ENCODE peak calls at places on chromosomes 3 and 15, in ten cellular contexts. H, Z, N, I, G, R, F, X, B and Y are unnamed samples.

GRCh38 chr3:108124337-108125150 is 33.7 kb upstream of the CD47 start:
- ATAC-seq in F (no peak), Z (no peak), B (peak), I (peak), H (peak), G (peak), N (peak), R (peak), X (no peak), Y (peak)

GRCh38 chr3:23758253-23758838 is 47.4 kb upstream of the UBE2E1 start:
- ATAC-seq in R (no peak), X (no peak), G (no peak), N (no peak), F (no peak), H (peak), I (no peak), Z (no peak), B (no peak), Y (no peak)

GRCh38 chr15:78315686-78316085 is 16.3 kb upstream of the SKIC8 start:
- ATAC-seq in I (peak), N (no peak), Z (peak), H (no peak), F (no peak), G (no peak), X (no peak), R (peak), B (no peak), Y (no peak)

GRCh38 chr3:90092994-90093393 is 985.6 kb downstream of the EPHA3 start:
- ATAC-seq in I (peak), Z (peak), H (no peak), B (no peak), N (no peak), X (no peak), F (no peak), R (no peak), G (no peak), Y (no peak)

GRCh38 chr3:42117175-42118008 is 26.2 kb downstream of the TRAK1 start:
- ATAC-seq in H (no peak), Z (peak), N (no peak), R (no peak), G (peak), X (peak), I (peak), B (peak), F (peak), Y (no peak)

GRCh38 chr15:76032046-76032445 is 19.8 kb upstream of the NRG4 start:
- ATAC-seq in B (no peak), G (no peak), H (no peak), N (no peak), X (no peak), R (no peak), I (no peak), F (no peak), Z (no peak), Y (no peak)

GRCh38 chr3:23035927-23036640 is 167.0 kb upstream of the UBE2E2 start:
- ATAC-seq in F (no peak), X (no peak), R (no peak), B (no peak), N (peak), H (no peak), I (peak), G (no peak), Z (no peak), Y (no peak)

GRCh38 chr15:76903251-76903681 is 1.9 kb downstream of the SCAPER start:
- ATAC-seq in I (no peak), X (no peak), N (peak), H (peak), B (no peak), R (no peak), Z (peak), G (no peak), F (no peak), Y (no peak)

GRCh38 chr3:109050591-109051167 is 67.3 kb downstream of the MORC1 start:
- ATAC-seq in H (no peak), X (no peak), I (peak), Z (no peak), N (no peak), B (no peak), G (no peak), R (no peak), F (no peak), Y (no peak)

GRCh38 chr3:195587406-195587805 is 3.7 kb upstream of the APOD start:
- ATAC-seq in I (no peak), H (no peak), F (no peak), R (no peak), G (no peak), N (no peak), B (no peak), Z (no peak), X (no peak), Y (peak)

GRCh38 chr3:12655701-12656100 is 8.2 kb downstream of the RAF1 start:
- ATAC-seq in I (no peak), H (no peak), B (no peak), F (no peak), X (no peak), Z (no peak), R (peak), G (no peak), N (no peak), Y (peak)

GRCh38 chr3:58484049-58484721 is 7.7 kb upstream of the KCTD6 start:
- ATAC-seq in N (no peak), Z (no peak), F (no peak), R (no peak), X (no peak), I (no peak), G (peak), H (no peak), B (no peak), Y (no peak)

GRCh38 chr3:122697952-122698625 is 17.4 kb downstream of the PARP14 start:
- ATAC-seq in B (no peak), F (no peak), H (peak), I (peak), G (no peak), R (no peak), Z (no peak), N (no peak), X (no peak), Y (no peak)

GRCh38 chr3:106172780-106173179 is 304.0 kb upstream of the CBLB start:
- ATAC-seq in H (peak), N (no peak), X (no peak), F (no peak), I (peak), G (no peak), Z (no peak), B (no peak), R (peak), Y (peak)

GRCh38 chr3:39262842-39263241 is 17.0 kb downstream of the CX3CR1 start:
- ATAC-seq in F (no peak), G (no peak), R (no peak), B (no peak), N (no peak), Z (no peak), H (peak), I (no peak), X (no peak), Y (no peak)

GRCh38 chr15:22949074-22949547 is 31.1 kb downstream of the CYFIP1 start:
- ATAC-seq in I (peak), N (no peak), G (peak), Z (no peak), B (peak), R (peak), F (peak), X (peak), H (peak), Y (peak)

GRCh38 chr3:123027292-123028232 is at the start of gene SEMA5B:
- ATAC-seq in R (peak), X (peak), N (peak), Z (peak), B (peak), H (peak), G (peak), F (peak), I (peak), Y (peak)